ENCODE peak calls at places on chromosomes 2 and 18, in seven cellular contexts. One of them, this sample, is unnamed.

GRCh38 chr2:204576580-204576979 is 31.3 kb downstream of the PARD3B start:
- DNase-seq in H1: no peak
- DNase-seq in IMR-90: peak; percentile 56
- DNase-seq in neuronal stem cell: no peak
- DNase-seq in H9: no peak
- DNase-seq in mesenchymal stem cell: no peak
- DNase-seq in trophoblast cell: no peak
- DNase-seq in this sample: no peak

GRCh38 chr18:79560042-79560860 is 119.4 kb upstream of the CTDP1 start:
- DNase-seq in H1: no peak
- DNase-seq in IMR-90: no peak
- DNase-seq in neuronal stem cell: no peak
- DNase-seq in H9: peak; percentile 14
- DNase-seq in mesenchymal stem cell: no peak
- DNase-seq in trophoblast cell: no peak
- DNase-seq in this sample: no peak

GRCh38 chr2:25098056-25098455 is 56.2 kb downstream of the EFR3B start:
- DNase-seq in H1: no peak
- DNase-seq in IMR-90: no peak
- DNase-seq in neuronal stem cell: no peak
- DNase-seq in H9: no peak
- DNase-seq in mesenchymal stem cell: peak; percentile 12
- DNase-seq in trophoblast cell: no peak
- DNase-seq in this sample: no peak

GRCh38 chr2:25297738-25298137 is 44.0 kb downstream of the DNMT3A start:
- DNase-seq in H1: no peak
- DNase-seq in IMR-90: no peak
- DNase-seq in neuronal stem cell: no peak
- DNase-seq in H9: peak; percentile 78
- DNase-seq in mesenchymal stem cell: no peak
- DNase-seq in trophoblast cell: no peak
- DNase-seq in this sample: peak; percentile 64

GRCh38 chr2:120710256-120710655 is 25.4 kb upstream of the GLI2 start:
- DNase-seq in H1: no peak
- DNase-seq in IMR-90: peak; percentile 79
- DNase-seq in neuronal stem cell: no peak
- DNase-seq in H9: no peak
- DNase-seq in mesenchymal stem cell: peak; percentile 87
- DNase-seq in trophoblast cell: no peak
- DNase-seq in this sample: no peak

GRCh38 chr2:99067871-99068270 is 73.6 kb upstream of the C2orf15 start:
- DNase-seq in H1: no peak
- DNase-seq in IMR-90: no peak
- DNase-seq in neuronal stem cell: no peak
- DNase-seq in H9: no peak
- DNase-seq in mesenchymal stem cell: no peak
- DNase-seq in trophoblast cell: peak; percentile 3
- DNase-seq in this sample: no peak

GRCh38 chr18:22856870-22857269 is 76.3 kb upstream of the RBBP8 start:
- DNase-seq in H1: no peak
- DNase-seq in IMR-90: no peak
- DNase-seq in neuronal stem cell: no peak
- DNase-seq in H9: peak; percentile 52
- DNase-seq in mesenchymal stem cell: no peak
- DNase-seq in trophoblast cell: no peak
- DNase-seq in this sample: peak; percentile 87

GRCh38 chr2:190838492-190838910 is 42.1 kb upstream of the GLS start:
- DNase-seq in H1: no peak
- DNase-seq in IMR-90: peak; percentile 89
- DNase-seq in neuronal stem cell: no peak
- DNase-seq in H9: no peak
- DNase-seq in mesenchymal stem cell: peak; percentile 67
- DNase-seq in trophoblast cell: no peak
- DNase-seq in this sample: no peak

GRCh38 chr2:120293991-120294329 is 41.3 kb downstream of the RALB start:
- DNase-seq in H1: no peak
- DNase-seq in IMR-90: no peak
- DNase-seq in neuronal stem cell: no peak
- DNase-seq in H9: no peak
- DNase-seq in mesenchymal stem cell: no peak
- DNase-seq in trophoblast cell: no peak
- DNase-seq in this sample: no peak

GRCh38 chr2:233865838-233866237 is 2.3 kb downstream of the MSL3B start:
- DNase-seq in H1: no peak
- DNase-seq in IMR-90: no peak
- DNase-seq in neuronal stem cell: no peak
- DNase-seq in H9: peak; percentile 39
- DNase-seq in mesenchymal stem cell: no peak
- DNase-seq in trophoblast cell: no peak
- DNase-seq in this sample: peak; percentile 48

GRCh38 chr2:29014811-29015414 is 33.8 kb downstream of the TOGARAM2 start:
- DNase-seq in H1: no peak
- DNase-seq in IMR-90: peak; percentile 57
- DNase-seq in neuronal stem cell: no peak
- DNase-seq in H9: no peak
- DNase-seq in mesenchymal stem cell: no peak
- DNase-seq in trophoblast cell: no peak
- DNase-seq in this sample: no peak

GRCh38 chr2:28150211-28150879 is 242.3 kb upstream of the FOSL2 start:
- DNase-seq in H1: no peak
- DNase-seq in IMR-90: no peak
- DNase-seq in neuronal stem cell: no peak
- DNase-seq in H9: no peak
- DNase-seq in mesenchymal stem cell: no peak
- DNase-seq in trophoblast cell: no peak
- DNase-seq in this sample: no peak

GRCh38 chr2:69366-70344 is 23.4 kb upstream of the FAM110C start:
- DNase-seq in H1: no peak
- DNase-seq in IMR-90: no peak
- DNase-seq in neuronal stem cell: no peak
- DNase-seq in H9: peak; percentile 41
- DNase-seq in mesenchymal stem cell: no peak
- DNase-seq in trophoblast cell: no peak
- DNase-seq in this sample: peak; percentile 45

GRCh38 chr2:213848631-213849030 is 562.2 kb upstream of the VWC2L start:
- DNase-seq in H1: no peak
- DNase-seq in IMR-90: peak; percentile 82
- DNase-seq in neuronal stem cell: no peak
- DNase-seq in H9: no peak
- DNase-seq in mesenchymal stem cell: no peak
- DNase-seq in trophoblast cell: no peak
- DNase-seq in this sample: no peak

GRCh38 chr2:232511336-232511863 is 8.8 kb upstream of the PRSS56 start:
- DNase-seq in H1: no peak
- DNase-seq in IMR-90: no peak
- DNase-seq in neuronal stem cell: no peak
- DNase-seq in H9: no peak
- DNase-seq in mesenchymal stem cell: no peak
- DNase-seq in trophoblast cell: no peak
- DNase-seq in this sample: no peak

GRCh38 chr2:226800941-226801784 is 1.5 kb upstream of the IRS1 start:
- DNase-seq in H1: peak; percentile 97
- DNase-seq in IMR-90: peak; percentile 79
- DNase-seq in neuronal stem cell: peak; percentile 77
- DNase-seq in H9: peak; percentile 94
- DNase-seq in mesenchymal stem cell: peak; percentile 71
- DNase-seq in trophoblast cell: no peak
- DNase-seq in this sample: peak; percentile 94

GRCh38 chr2:38074775-38075435 is 1.0 kb downstream of the CYP1B1 start:
- DNase-seq in H1: peak; percentile 77
- DNase-seq in IMR-90: no peak
- DNase-seq in neuronal stem cell: peak; percentile 50
- DNase-seq in H9: peak; percentile 70
- DNase-seq in mesenchymal stem cell: peak; percentile 80
- DNase-seq in trophoblast cell: no peak
- DNase-seq in this sample: peak; percentile 75

GRCh38 chr2:217356142-217356541 is 496.3 kb upstream of the TNP1 start:
- DNase-seq in H1: no peak
- DNase-seq in IMR-90: no peak
- DNase-seq in neuronal stem cell: no peak
- DNase-seq in H9: no peak
- DNase-seq in mesenchymal stem cell: no peak
- DNase-seq in trophoblast cell: no peak
- DNase-seq in this sample: no peak

GRCh38 chr2:66301073-66301766 is 133.7 kb upstream of the MEIS1 start:
- DNase-seq in H1: no peak
- DNase-seq in IMR-90: peak; percentile 34
- DNase-seq in neuronal stem cell: no peak
- DNase-seq in H9: no peak
- DNase-seq in mesenchymal stem cell: no peak
- DNase-seq in trophoblast cell: no peak
- DNase-seq in this sample: no peak

GRCh38 chr18:78519394-78520062 is 460.1 kb upstream of the SALL3 start:
- DNase-seq in H1: no peak
- DNase-seq in IMR-90: no peak
- DNase-seq in neuronal stem cell: no peak
- DNase-seq in H9: peak; percentile 4
- DNase-seq in mesenchymal stem cell: no peak
- DNase-seq in trophoblast cell: no peak
- DNase-seq in this sample: no peak

GRCh38 chr2:62897187-62897827 is 153.3 kb upstream of the OTX1 start:
- DNase-seq in H1: no peak
- DNase-seq in IMR-90: peak; percentile 7
- DNase-seq in neuronal stem cell: no peak
- DNase-seq in H9: no peak
- DNase-seq in mesenchymal stem cell: no peak
- DNase-seq in trophoblast cell: no peak
- DNase-seq in this sample: no peak

GRCh38 chr2:7752291-7752690 is 835.1 kb downstream of the RNF144A start:
- DNase-seq in H1: no peak
- DNase-seq in IMR-90: no peak
- DNase-seq in neuronal stem cell: no peak
- DNase-seq in H9: no peak
- DNase-seq in mesenchymal stem cell: no peak
- DNase-seq in trophoblast cell: no peak
- DNase-seq in this sample: no peak

GRCh38 chr2:209960676-209961630 is 41.5 kb upstream of the RPE start:
- DNase-seq in H1: peak; percentile 53
- DNase-seq in IMR-90: peak; percentile 37
- DNase-seq in neuronal stem cell: peak; percentile 81
- DNase-seq in H9: peak; percentile 73
- DNase-seq in mesenchymal stem cell: peak; percentile 60
- DNase-seq in trophoblast cell: peak; percentile 68
- DNase-seq in this sample: peak; percentile 97

GRCh38 chr2:109135572-109136185 is 6.7 kb downstream of the SH3RF3 start:
- DNase-seq in H1: peak; percentile 8
- DNase-seq in IMR-90: no peak
- DNase-seq in neuronal stem cell: peak; percentile 48
- DNase-seq in H9: no peak
- DNase-seq in mesenchymal stem cell: no peak
- DNase-seq in trophoblast cell: no peak
- DNase-seq in this sample: peak; percentile 46

GRCh38 chr18:9135912-9136314 is 668 bp upstream of the ANKRD12 start:
- DNase-seq in H1: peak; percentile 89
- DNase-seq in IMR-90: peak; percentile 19
- DNase-seq in neuronal stem cell: no peak
- DNase-seq in H9: peak; percentile 86
- DNase-seq in mesenchymal stem cell: peak; percentile 40
- DNase-seq in trophoblast cell: peak; percentile 47
- DNase-seq in this sample: peak; percentile 70

GRCh38 chr2:184577741-184578140 is 20.6 kb upstream of the ZNF804A start:
- DNase-seq in H1: no peak
- DNase-seq in IMR-90: no peak
- DNase-seq in neuronal stem cell: no peak
- DNase-seq in H9: no peak
- DNase-seq in mesenchymal stem cell: no peak
- DNase-seq in trophoblast cell: no peak
- DNase-seq in this sample: no peak

GRCh38 chr18:75462178-75462832 is 34.8 kb upstream of the SMIM21 start:
- DNase-seq in H1: no peak
- DNase-seq in IMR-90: no peak
- DNase-seq in neuronal stem cell: no peak
- DNase-seq in H9: no peak
- DNase-seq in mesenchymal stem cell: no peak
- DNase-seq in trophoblast cell: no peak
- DNase-seq in this sample: no peak

GRCh38 chr2:28360742-28361293 is 31.8 kb upstream of the FOSL2 start:
- DNase-seq in H1: no peak
- DNase-seq in IMR-90: peak; percentile 87
- DNase-seq in neuronal stem cell: no peak
- DNase-seq in H9: no peak
- DNase-seq in mesenchymal stem cell: peak; percentile 86
- DNase-seq in trophoblast cell: peak; percentile 53
- DNase-seq in this sample: peak; percentile 65

GRCh38 chr18:77711096-77711495 is 461.4 kb downstream of the GALR1 start:
- DNase-seq in H1: no peak
- DNase-seq in IMR-90: no peak
- DNase-seq in neuronal stem cell: no peak
- DNase-seq in H9: no peak
- DNase-seq in mesenchymal stem cell: no peak
- DNase-seq in trophoblast cell: peak; percentile 1
- DNase-seq in this sample: no peak

GRCh38 chr2:78318275-78318674 is 707.2 kb upstream of the REG3G start:
- DNase-seq in H1: no peak
- DNase-seq in IMR-90: no peak
- DNase-seq in neuronal stem cell: no peak
- DNase-seq in H9: no peak
- DNase-seq in mesenchymal stem cell: no peak
- DNase-seq in trophoblast cell: no peak
- DNase-seq in this sample: no peak

GRCh38 chr2:11898576-11898975 is 152.1 kb downstream of the LPIN1 start:
- DNase-seq in H1: no peak
- DNase-seq in IMR-90: no peak
- DNase-seq in neuronal stem cell: no peak
- DNase-seq in H9: no peak
- DNase-seq in mesenchymal stem cell: no peak
- DNase-seq in trophoblast cell: no peak
- DNase-seq in this sample: no peak
- H2AK5ac ChIP-seq in H1: no peak overlapping the region
- H2AK5ac ChIP-seq in IMR-90: no peak overlapping the region
- H2AK5ac ChIP-seq in neuronal stem cell: no peak overlapping the region
- H2AK5ac ChIP-seq in H9: no peak overlapping the region
- H2AK5ac ChIP-seq in mesenchymal stem cell: no peak overlapping the region
- H2AK5ac ChIP-seq in trophoblast cell: no peak overlapping the region
- H2AK5ac ChIP-seq in this sample: no peak overlapping the region

GRCh38 chr2:176752295-176752694 is 460.3 kb upstream of the HNRNPA3 start:
- DNase-seq in H1: no peak
- DNase-seq in IMR-90: no peak
- DNase-seq in neuronal stem cell: no peak
- DNase-seq in H9: no peak
- DNase-seq in mesenchymal stem cell: no peak
- DNase-seq in trophoblast cell: no peak
- DNase-seq in this sample: no peak
- H2BK120ac ChIP-seq in H1: no peak overlapping the region
- H2BK120ac ChIP-seq in IMR-90: no peak overlapping the region
- H2BK120ac ChIP-seq in neuronal stem cell: no peak overlapping the region
- H2BK120ac ChIP-seq in H9: no peak overlapping the region
- H2BK120ac ChIP-seq in mesenchymal stem cell: no peak overlapping the region
- H2BK120ac ChIP-seq in trophoblast cell: no peak overlapping the region
- H2BK120ac ChIP-seq in this sample: no peak overlapping the region

GRCh38 chr2:107336536-107336935 is 450.6 kb upstream of the ST6GAL2 start:
- DNase-seq in H1: no peak
- DNase-seq in IMR-90: no peak
- DNase-seq in neuronal stem cell: no peak
- DNase-seq in H9: no peak
- DNase-seq in mesenchymal stem cell: no peak
- DNase-seq in trophoblast cell: no peak
- DNase-seq in this sample: no peak
- H3K4me2 ChIP-seq in H1: no peak overlapping the region
- H3K4me2 ChIP-seq in IMR-90: no peak overlapping the region
- H3K4me2 ChIP-seq in neuronal stem cell: no peak overlapping the region
- H3K4me2 ChIP-seq in H9: no peak overlapping the region
- H3K4me2 ChIP-seq in mesenchymal stem cell: no peak overlapping the region
- H3K4me2 ChIP-seq in trophoblast cell: no peak overlapping the region
- H3K4me2 ChIP-seq in this sample: no peak overlapping the region

GRCh38 chr2:177193240-177193639 is 19.4 kb upstream of the HNRNPA3 start:
- DNase-seq in H1: no peak
- DNase-seq in IMR-90: no peak
- DNase-seq in neuronal stem cell: no peak
- DNase-seq in H9: no peak
- DNase-seq in mesenchymal stem cell: no peak
- DNase-seq in trophoblast cell: no peak
- DNase-seq in this sample: no peak
- H2AK5ac ChIP-seq in H1: no peak overlapping the region
- H2AK5ac ChIP-seq in IMR-90: no peak overlapping the region
- H2AK5ac ChIP-seq in neuronal stem cell: no peak overlapping the region
- H2AK5ac ChIP-seq in H9: no peak overlapping the region
- H2AK5ac ChIP-seq in mesenchymal stem cell: no peak overlapping the region
- H2AK5ac ChIP-seq in trophoblast cell: no peak overlapping the region
- H2AK5ac ChIP-seq in this sample: no peak overlapping the region

This sample was measured in mesendoderm.